ENCODE peak calls at places on chromosomes 4 and X, in four cellular contexts. X is IMR-90, F is HepG2, V is SK-N-SH. U is an unnamed sample.

GRCh38 chrX:39907964-39908616 is 189.7 kb downstream of the BCOR start:
- DNase-seq in X (peak; percentile 95), F (peak; percentile 61), V (peak; percentile 30), U (no peak)

GRCh38 chr4:156798438-156798837 is 173.2 kb downstream of the PDGFC start:
- DNase-seq in X (no peak), F (no peak), V (no peak), U (no peak)

GRCh38 chr4:166981847-166982246 is 252.4 kb downstream of the SPOCK3 start:
- DNase-seq in X (no peak), F (no peak), V (peak; percentile 2), U (no peak)

GRCh38 chr4:80049813-80050534 is 23.1 kb downstream of the ANTXR2 start:
- DNase-seq in X (no peak), F (no peak), V (no peak), U (no peak)

GRCh38 chr4:25313194-25313895 is 771 bp downstream of the ZCCHC4 start:
- DNase-seq in X (no peak), F (peak; percentile 25), V (no peak), U (no peak)

GRCh38 chr4:172011196-172011595 is 198.0 kb downstream of the GALNTL6 start:
- DNase-seq in X (no peak), F (no peak), V (no peak), U (no peak)

GRCh38 chrX:21375795-21376069 is 1.5 kb downstream of the CNKSR2 start:
- DNase-seq in X (no peak), F (no peak), V (peak; percentile 36), U (no peak)

GRCh38 chrX:69388526-69388925 is 115.6 kb upstream of the NALF2 start:
- DNase-seq in X (no peak), F (no peak), V (no peak), U (no peak)

GRCh38 chr4:86152454-86152853 is 207.4 kb downstream of the MAPK10 start:
- DNase-seq in X (no peak), F (no peak), V (no peak), U (no peak)

GRCh38 chrX:13110427-13111324 is 66.3 kb upstream of the FAM9C start:
- DNase-seq in X (peak; percentile 92), F (no peak), V (peak; percentile 4), U (no peak)
- TF ChIP-seq MXI1 in X (no peak), F (no peak), V (no peak), U (no peak)

GRCh38 chrX:152821145-152821765 is 9.3 kb downstream of the CETN2 start:
- DNase-seq in X (peak; percentile 32), F (peak; percentile 23), V (peak; percentile 49), U (no peak)
- TF ChIP-seq MXI1 in X (no peak), F (no peak), V (no peak), U (no peak)

DNA sequence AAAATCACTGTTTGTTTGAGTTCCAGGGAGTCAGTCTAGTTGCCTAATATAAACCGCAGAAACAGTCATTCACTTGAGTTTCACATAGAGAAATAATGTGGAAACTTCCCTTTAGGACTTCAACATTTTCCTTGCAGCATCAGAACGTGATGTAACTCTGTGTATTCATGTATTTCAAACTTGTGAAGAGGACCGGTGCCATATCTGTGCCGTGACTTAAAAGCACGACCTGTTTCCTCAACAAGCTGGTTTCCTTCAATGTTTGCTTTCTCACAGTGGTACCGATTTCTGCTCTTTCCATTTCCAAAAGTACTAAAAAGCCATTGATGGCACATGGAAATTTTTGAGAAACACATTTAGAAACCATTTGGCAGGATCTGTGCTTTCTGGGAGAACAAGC is 166.6 kb upstream of the RAPGEF2 start:
- DNase-seq in X (no peak), F (no peak), V (no peak), U (no peak)
- TF ChIP-seq MXI1 in X (no peak), F (no peak), V (no peak), U (no peak)

DNA sequence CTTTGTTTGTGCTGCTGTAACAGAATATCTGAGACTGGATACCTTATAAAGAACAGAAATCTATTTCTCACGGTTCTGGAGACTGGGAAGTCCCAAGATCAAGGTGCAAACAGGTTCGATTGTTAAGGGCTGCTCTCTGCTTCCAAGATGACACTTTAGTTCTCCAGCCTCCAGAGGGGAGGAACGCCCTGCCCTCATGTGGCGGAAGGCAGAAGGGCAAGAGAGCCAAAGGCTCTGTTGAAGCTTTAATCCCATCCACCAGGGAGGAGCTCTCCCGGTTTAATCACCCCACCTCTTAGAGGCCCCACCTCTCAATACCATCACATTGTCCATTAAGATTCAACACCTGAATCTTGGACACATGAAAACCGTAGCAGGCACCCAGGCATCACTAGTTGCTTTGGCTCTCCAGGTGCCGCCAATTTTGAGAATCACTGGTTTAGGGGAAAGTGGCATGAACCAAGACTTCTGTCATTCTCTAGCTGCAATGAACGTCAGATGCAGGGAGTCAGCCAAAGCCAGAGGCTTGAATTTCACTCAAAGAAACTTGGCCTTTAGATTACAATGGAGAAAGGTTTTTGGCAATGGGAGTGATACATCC is 15.6 kb downstream of the FHL1 start:
- DNase-seq in X (peak; percentile 43), F (peak; percentile 13), V (peak; percentile 43), U (no peak)
- TF ChIP-seq MXI1 in X (no peak), F (no peak), V (no peak), U (no peak)